ENCODE peak calls at places on chromosomes 7 and 10, in four cellular contexts. R is K562, Z is HCT116, F is GM12878. Q is an unnamed sample.

GRCh38 chr10:31689233-31689632 is 239.4 kb downstream of the ARHGAP12 start:
- DNase-seq in Z (no peak), F (no peak), R (no peak), Q (no peak)

GRCh38 chr7:95628831-95629439 is 32.6 kb upstream of the PDK4 start:
- DNase-seq in Z (no peak), F (no peak), R (no peak), Q (no peak)

GRCh38 chr7:113015038-113015645 is 71.5 kb downstream of the GPR85 start:
- DNase-seq in F (no peak), Z (peak; percentile 27), R (peak; percentile 20), Q (peak; percentile 55)

GRCh38 chr7:89104748-89105685 is 309.5 kb upstream of the TEX47 start:
- DNase-seq in R (no peak), F (no peak), Z (no peak), Q (no peak)

GRCh38 chr10:107104026-107104652 is 60.4 kb downstream of the SORCS1 start:
- DNase-seq in F (no peak), Z (no peak), R (no peak), Q (no peak)

GRCh38 chr10:61673360-61673759 is 10.6 kb downstream of the CABCOCO1 start:
- DNase-seq in R (no peak), F (no peak), Z (no peak), Q (peak; percentile 36)

GRCh38 chr7:47759056-47759706 is 177.3 kb upstream of the TNS3 start:
- DNase-seq in F (no peak), Z (peak; percentile 10), R (no peak), Q (no peak)

GRCh38 chr7:100093498-100093897 is 4.7 kb downstream of the COPS6 start:
- DNase-seq in R (no peak), F (no peak), Z (no peak), Q (peak; percentile 52)

GRCh38 chr10:27558612-27559020 is 54.5 kb downstream of the RAB18 start:
- DNase-seq in Z (peak; percentile 58), R (peak; percentile 60), F (no peak), Q (peak; percentile 59)

GRCh38 chr10:78349165-78349516 is 315.5 kb downstream of the RPS24 start:
- DNase-seq in R (no peak), Z (no peak), F (no peak), Q (no peak)

GRCh38 chr7:34723338-34723737 is 65.3 kb downstream of the NPSR1 start:
- DNase-seq in F (no peak), Z (no peak), R (no peak), Q (no peak)
- TF ChIP-seq REST in F (no peak), Z (no peak), R (no peak), Q (no peak)

GRCh38 chr7:141263983-141264382 is 190.1 kb downstream of the TMEM178B start:
- DNase-seq in Z (no peak), R (no peak), F (no peak), Q (no peak)
- TF ChIP-seq YY1 in Z (no peak), R (no peak), F (no peak), Q (no peak)

GRCh38 chr10:48307584-48307983 is 1.1 kb downstream of the MAPK8 start:
- DNase-seq in R (no peak), Z (no peak), F (no peak), Q (no peak)

GRCh38 chr10:48306265-48306869 is at the start of gene MAPK8:
- DNase-seq in R (peak; percentile 100), Z (peak; percentile 85), F (peak; percentile 69), Q (peak; percentile 100)

GRCh38 chr10:48306870-48307531 is 524 bp downstream of the MAPK8 start:
- DNase-seq in Z (no peak), R (peak; percentile 88), F (no peak), Q (peak; percentile 93)

GRCh38 chr10:48305905-48306264 is 592 bp upstream of the MAPK8 start:
- DNase-seq in R (no peak), F (no peak), Z (no peak), Q (no peak)

GRCh38 chr10:48309711-48310226 is 3.3 kb downstream of the MAPK8 start:
- DNase-seq in Z (peak; percentile 67), F (no peak), R (no peak), Q (peak; percentile 25)
- TF ChIP-seq REST in Z (no peak), F (no peak), R (no peak), Q (no peak)

DNA sequence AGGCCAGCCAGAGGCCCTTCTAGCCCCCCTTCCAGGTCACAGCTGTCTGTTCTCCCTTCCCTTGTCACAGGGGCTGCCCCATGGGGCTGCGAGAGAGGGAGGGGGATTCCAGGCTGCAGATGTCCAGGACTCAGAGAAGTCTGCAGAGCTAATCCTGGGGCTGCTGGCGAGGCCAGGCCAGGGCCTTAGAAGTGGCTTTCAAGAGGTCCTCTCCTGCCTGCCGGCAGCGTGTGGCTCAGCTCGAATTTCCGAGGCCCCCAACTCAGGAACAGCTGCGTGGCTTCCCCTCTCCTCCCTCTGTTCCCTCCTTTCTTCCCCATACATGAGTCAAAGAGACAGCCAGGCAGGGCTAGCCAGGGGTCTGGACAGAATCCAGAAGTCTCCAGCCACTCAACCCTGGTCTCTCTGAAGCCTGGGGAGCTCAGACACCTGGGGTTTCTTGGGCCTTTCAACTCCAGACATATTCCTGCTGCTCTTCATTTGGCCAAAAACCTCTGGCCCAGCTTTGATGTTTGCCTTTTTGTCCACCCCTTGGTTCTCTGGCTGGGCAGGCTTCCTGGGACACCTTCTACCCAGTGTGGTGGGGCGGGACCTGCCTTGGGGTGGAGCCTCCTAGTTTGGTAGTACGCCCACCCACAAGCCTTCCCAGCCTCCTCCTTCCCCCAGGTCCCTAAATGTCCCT is 21.8 kb upstream of the EIF5AL1 start:
- DNase-seq in R (no peak), Z (no peak), F (no peak), Q (no peak)
- TF ChIP-seq YY1 in R (no peak), Z (no peak), F (no peak), Q (no peak)

GRCh38 chr10:37860494-37861190 is 3.2 kb upstream of the ZNF248 start:
- DNase-seq in R (no peak), Z (no peak), F (no peak), Q (no peak)
- TF ChIP-seq REST in R (no peak), Z (no peak), F (no peak), Q (no peak)

DNA sequence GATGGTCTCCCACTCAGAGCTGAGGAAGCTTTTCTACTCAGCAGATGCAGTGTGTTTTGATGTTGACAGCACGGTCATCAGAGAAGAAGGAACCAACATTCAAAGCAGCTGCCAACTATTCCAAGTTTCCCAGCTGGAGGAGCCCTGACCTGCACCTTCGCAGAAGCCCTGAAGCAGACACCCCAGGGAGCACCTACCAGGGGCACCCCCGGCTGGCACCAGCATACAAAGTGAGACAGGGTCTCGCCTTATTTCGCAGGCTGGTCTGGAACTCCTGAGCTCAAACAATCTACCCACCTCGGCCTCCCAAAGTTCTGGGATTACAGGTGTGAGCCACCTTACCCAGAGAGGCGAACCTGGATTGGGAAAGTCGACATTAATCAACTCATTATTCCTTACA is 68.6 kb downstream of the KMT2C start:
- DNase-seq in R (no peak), Z (no peak), F (no peak), Q (no peak)
- TF ChIP-seq YY1 in R (no peak), Z (no peak), F (no peak), Q (no peak)

Q was measured in SK-N-SH.